ENCODE peak calls at places on chromosomes 3 and 15, in five cellular contexts. N, J, Y, X and D are unnamed samples.

GRCh38 chr3:188243124-188243795 is 89.3 kb downstream of the LPP start:
- DNase-seq in N (no peak), J (peak; percentile 42), X (no peak), Y (no peak), D (no peak)

GRCh38 chr3:9296241-9296640 is 46.8 kb upstream of the SRGAP3 start:
- DNase-seq in Y (no peak), J (no peak), N (no peak), X (no peak), D (no peak)

GRCh38 chr3:58071480-58071971 is 63.3 kb downstream of the FLNB start:
- DNase-seq in X (no peak), N (no peak), J (no peak), Y (no peak), D (no peak)

GRCh38 chr15:90337256-90337655 is 14.8 kb upstream of the ZNF774 start:
- DNase-seq in J (no peak), Y (no peak), X (no peak), N (no peak), D (peak; percentile 11)

GRCh38 chr15:33107950-33108349 is 86.6 kb downstream of the FMN1 start:
- DNase-seq in J (peak; percentile 54), X (no peak), Y (no peak), N (no peak), D (no peak)

GRCh38 chr3:41711656-41712055 is 250.2 kb downstream of the ULK4 start:
- DNase-seq in Y (no peak), N (no peak), J (peak; percentile 42), X (no peak), D (no peak)

GRCh38 chr3:151402349-151402748 is 17.8 kb upstream of the P2RY12 start:
- DNase-seq in Y (no peak), J (no peak), N (no peak), X (no peak), D (no peak)

GRCh38 chr3:56758539-56758981 is 43.2 kb downstream of the ARHGEF3 start:
- DNase-seq in J (peak; percentile 91), N (no peak), Y (no peak), X (peak; percentile 45), D (no peak)

GRCh38 chr3:172315401-172316091 is 132.7 kb downstream of the GHSR start:
- DNase-seq in Y (no peak), X (peak; percentile 77), N (no peak), J (peak; percentile 85), D (peak; percentile 75)

GRCh38 chr15:30038667-30039523 is 43.9 kb upstream of the GOLGA8J start:
- DNase-seq in Y (no peak), N (no peak), X (peak; percentile 68), J (no peak), D (no peak)

GRCh38 chr3:41259449-41260062 is 60.3 kb downstream of the CTNNB1 start:
- DNase-seq in N (no peak), X (no peak), Y (no peak), J (peak; percentile 43), D (no peak)

GRCh38 chr3:128748527-128748926 is 22.5 kb downstream of the RAB7A start:
- DNase-seq in X (no peak), J (no peak), N (no peak), Y (no peak), D (no peak)

GRCh38 chr3:14725015-14725431 is 50.1 kb downstream of the C3orf20 start:
- DNase-seq in J (peak; percentile 64), Y (no peak), X (peak; percentile 39), N (no peak), D (peak; percentile 82)

GRCh38 chr3:53744351-53744750 is 101.9 kb downstream of the CHDH start:
- DNase-seq in X (peak; percentile 39), J (no peak), N (no peak), Y (no peak), D (no peak)

GRCh38 chr3:39810647-39811161 is 1.3 kb downstream of the MYRIP start:
- DNase-seq in X (no peak), N (no peak), J (no peak), Y (no peak), D (no peak)

GRCh38 chr15:69140306-69140705 is 20.1 kb upstream of the GLCE start:
- DNase-seq in J (no peak), X (no peak), Y (no peak), N (no peak), D (no peak)

GRCh38 chr15:55907797-55908196 is 85.6 kb downstream of the NEDD4 start:
- DNase-seq in Y (no peak), X (no peak), N (no peak), J (peak; percentile 99), D (no peak)

GRCh38 chr3:126773167-126773566 is 69.1 kb downstream of the CHCHD6 start:
- DNase-seq in X (no peak), N (no peak), Y (no peak), J (no peak), D (no peak)

GRCh38 chr3:13024274-13024863 is 48.9 kb downstream of the IQSEC1 start:
- DNase-seq in Y (peak; percentile 1), J (no peak), N (no peak), X (no peak), D (no peak)

GRCh38 chr3:174016186-174016585 is 618.6 kb downstream of the NLGN1 start:
- DNase-seq in J (peak; percentile 92), Y (no peak), N (no peak), X (no peak), D (no peak)

GRCh38 chr15:80343610-80344009 is 60.6 kb upstream of the ARNT2 start:
- DNase-seq in X (peak; percentile 63), Y (peak; percentile 72), N (no peak), J (peak; percentile 68), D (no peak)

GRCh38 chr3:126135056-126135397 is 45.4 kb downstream of the ALDH1L1 start:
- DNase-seq in N (peak; percentile 64), J (no peak), Y (no peak), X (no peak), D (peak; percentile 49)

GRCh38 chr15:65862682-65863081 is 6.6 kb upstream of the RAB11A start:
- DNase-seq in Y (no peak), J (peak; percentile 56), X (peak; percentile 61), N (no peak), D (no peak)

GRCh38 chr15:45101749-45102148 is 12.2 kb downstream of the DUOX2 start:
- DNase-seq in J (no peak), X (no peak), Y (no peak), N (peak; percentile 47), D (peak; percentile 40)

GRCh38 chr3:181417748-181418147 is 294.0 kb upstream of the SOX2 start:
- DNase-seq in J (no peak), N (no peak), X (no peak), Y (no peak), D (no peak)

DNA sequence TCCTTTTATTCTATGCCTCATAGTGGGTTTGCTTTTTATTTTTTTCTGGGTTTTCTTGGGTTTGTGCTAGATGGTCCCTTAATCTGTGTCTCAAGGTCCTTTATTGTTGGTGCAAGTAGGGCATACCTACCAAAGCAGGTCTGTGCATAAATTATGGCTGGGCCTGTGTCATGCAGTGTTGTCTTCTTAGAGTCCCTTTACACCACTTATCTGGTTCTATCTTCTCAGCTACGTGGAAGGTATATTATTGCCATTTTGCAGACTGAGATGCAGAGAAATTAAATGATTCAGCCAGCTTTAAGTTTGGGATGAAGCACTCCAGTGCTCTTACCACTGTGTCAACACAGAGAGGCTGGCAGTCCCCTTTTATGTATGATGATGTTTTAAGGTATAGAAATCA is 293.5 kb upstream of the SOX2 start:
- DNase-seq in X (no peak), N (no peak), J (no peak), Y (no peak), D (no peak)
- H3K27ac ChIP-seq in X (no peak overlapping the region), N (no peak overlapping the region), J (no peak overlapping the region), Y (no peak overlapping the region), D (no peak overlapping the region)

DNA sequence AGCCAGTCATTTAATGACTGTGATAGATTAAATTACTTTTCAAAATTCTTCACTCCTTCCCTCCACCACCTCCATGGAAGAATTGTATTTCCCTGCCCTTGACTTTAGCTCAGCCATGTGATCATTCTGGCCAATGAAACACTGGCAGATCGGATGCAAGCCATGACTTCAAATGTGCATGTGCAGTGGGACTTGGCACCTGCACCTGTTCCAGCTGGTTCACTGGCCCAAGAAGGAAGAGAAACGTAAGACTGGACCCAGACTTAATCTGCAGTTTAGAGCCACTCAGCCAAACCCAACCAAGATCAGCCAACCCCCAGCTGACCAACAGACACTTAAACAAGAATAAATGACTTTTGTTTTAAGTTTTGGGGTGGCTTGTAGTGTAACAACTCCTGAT is 11.8 kb downstream of the DPH3 start:
- DNase-seq in Y (no peak), J (no peak), X (no peak), N (no peak), D (no peak)
- H3K27ac ChIP-seq in Y (peak overlapping the region; percentile 42), J (no peak overlapping the region), X (no peak overlapping the region), N (no peak overlapping the region), D (no peak overlapping the region)

DNA sequence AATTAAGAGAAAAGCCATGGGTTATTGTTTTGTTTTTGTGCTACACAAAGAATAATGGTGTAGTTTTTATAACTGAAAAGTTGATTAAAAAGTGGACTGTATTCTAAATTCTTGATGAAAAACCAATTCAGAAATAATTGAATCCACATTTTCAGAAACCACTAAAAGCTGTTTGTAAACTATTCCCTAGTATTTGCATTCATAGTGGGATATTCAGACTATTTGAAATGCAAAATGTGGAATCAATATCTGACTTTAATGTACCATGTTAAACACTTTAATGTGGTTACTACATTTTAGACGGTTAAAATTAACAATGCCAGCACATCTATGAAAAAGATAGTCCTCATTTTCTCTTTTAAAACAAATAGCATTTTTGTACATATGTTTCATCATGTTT is 104.6 kb downstream of the ZIC4 start:
- DNase-seq in J (no peak), Y (no peak), N (no peak), X (no peak), D (no peak)
- H3K27ac ChIP-seq in J (no peak overlapping the region), Y (no peak overlapping the region), N (no peak overlapping the region), X (no peak overlapping the region), D (no peak overlapping the region)

GRCh38 chr3:24202071-24202470 is 257.0 kb downstream of the NR1D2 start:
- DNase-seq in J (no peak), X (no peak), Y (no peak), N (no peak), D (no peak)
- H3K27ac ChIP-seq in J (no peak overlapping the region), X (no peak overlapping the region), Y (no peak overlapping the region), N (no peak overlapping the region), D (no peak overlapping the region)

GRCh38 chr3:114879059-114880031 is 267.7 kb downstream of the ZBTB20 start:
- DNase-seq in N (no peak), Y (no peak), X (peak; percentile 23), J (peak; percentile 77), D (no peak)

GRCh38 chr3:114877378-114878118 is 269.5 kb downstream of the ZBTB20 start:
- DNase-seq in X (no peak), N (no peak), Y (no peak), J (peak; percentile 48), D (no peak)

GRCh38 chr3:114878119-114878839 is 268.8 kb downstream of the ZBTB20 start:
- DNase-seq in N (no peak), Y (no peak), J (peak; percentile 81), X (no peak), D (no peak)

GRCh38 chr3:114884213-114884923 is 262.7 kb downstream of the ZBTB20 start:
- DNase-seq in X (no peak), N (no peak), J (no peak), Y (no peak), D (no peak)

GRCh38 chr3:114880078-114880477 is 267.0 kb downstream of the ZBTB20 start:
- DNase-seq in Y (no peak), J (peak; percentile 2), N (no peak), X (no peak), D (peak; percentile 60)
- H3K27ac ChIP-seq in Y (no peak overlapping the region), J (no peak overlapping the region), N (no peak overlapping the region), X (peak overlapping the region; percentile 8), D (peak overlapping the region; percentile 54)